ENCODE peak calls at places on chromosome 12, in nine cellular contexts. L is dorsolateral prefrontal cortex; I is stimulated activated CD8-positive, alpha-beta memory T cell treated with anti-CD3 and anti-CD28 coated beads, Interleukin-4, amount 100 ng/mL, for 1 hour; D is Calu3; C is mucosa of descending colon; X is BE2C; Z is EL; E is Kasumi-1; G is naive thymus-derived CD8-positive, alpha-beta T cell. B is an unnamed sample.

GRCh38 chr12:113082486-113083148 is 26.1 kb downstream of the DTX1 start:
- DNase-seq in D (no peak), G (no peak), E (no peak), L (no peak), X (no peak), Z (no peak), C (no peak), I (no peak), B (no peak)

GRCh38 chr12:107200394-107200793 is 107.0 kb upstream of the CRY1 start:
- DNase-seq in Z (peak; percentile 74), C (no peak), D (no peak), I (no peak), X (no peak), E (no peak), G (no peak), L (no peak), B (no peak)

GRCh38 chr12:57166971-57167371 is 19.6 kb upstream of the LRP1-AS start:
- DNase-seq in C (no peak), D (peak; percentile 28), E (no peak), I (no peak), G (no peak), X (no peak), Z (peak; percentile 76), L (no peak), B (no peak)

GRCh38 chr12:124680863-124681778 is 113.7 kb upstream of the NCOR2 start:
- DNase-seq in Z (peak; percentile 84), E (peak; percentile 86), C (no peak), L (no peak), X (peak; percentile 73), I (no peak), D (peak; percentile 76), G (no peak), B (peak; percentile 58)

GRCh38 chr12:43758247-43758727 is 303 bp downstream of the PUS7L start:
- DNase-seq in X (peak; percentile 14), Z (peak; percentile 44), C (peak; percentile 47), D (peak; percentile 19), E (peak; percentile 65), L (peak; percentile 39), G (no peak), I (peak; percentile 2), B (peak; percentile 16)

GRCh38 chr12:124440841-124441381 is 126.5 kb downstream of the NCOR2 start:
- DNase-seq in C (no peak), I (no peak), L (no peak), D (no peak), E (no peak), Z (no peak), X (no peak), G (no peak), B (no peak)

GRCh38 chr12:118397693-118398440 is 21.5 kb downstream of the SUDS3 start:
- DNase-seq in L (no peak), E (no peak), X (no peak), C (no peak), D (no peak), G (no peak), I (no peak), Z (no peak), B (no peak)

GRCh38 chr12:117025481-117026151 is 73.6 kb downstream of the TESC start:
- DNase-seq in E (peak; percentile 66), C (peak; percentile 65), X (peak; percentile 77), G (peak; percentile 54), Z (peak; percentile 70), I (no peak), D (peak; percentile 76), L (peak; percentile 81), B (peak; percentile 73)

GRCh38 chr12:31362115-31362758 is 36.3 kb upstream of the SINHCAF start:
- DNase-seq in C (peak; percentile 54), L (no peak), I (no peak), X (no peak), Z (no peak), D (peak; percentile 30), G (no peak), E (no peak), B (peak; percentile 42)

GRCh38 chr12:6369916-6370575 is 5.3 kb downstream of the SCNN1A start:
- DNase-seq in G (no peak), I (no peak), D (no peak), L (no peak), X (no peak), C (no peak), Z (no peak), E (no peak), B (no peak)

GRCh38 chr12:110109037-110109836 is 14.9 kb upstream of the IFT81 start:
- DNase-seq in C (peak; percentile 60), D (peak; percentile 80), L (no peak), E (no peak), X (no peak), G (no peak), I (no peak), Z (peak; percentile 96), B (peak; percentile 34)

GRCh38 chr12:128076188-128076587 is 190.8 kb upstream of the TMEM132C start:
- DNase-seq in X (no peak), I (no peak), G (no peak), D (no peak), C (no peak), L (no peak), Z (peak; percentile 83), E (no peak), B (no peak)

GRCh38 chr12:39236994-39237393 is 205.9 kb downstream of the KIF21A start:
- DNase-seq in Z (no peak), E (no peak), D (no peak), G (no peak), X (no peak), L (no peak), I (no peak), C (no peak), B (no peak)

GRCh38 chr12:3004655-3005565 is 45.7 kb downstream of the TEAD4 start:
- DNase-seq in X (peak; percentile 38), E (no peak), Z (peak; percentile 29), L (no peak), C (no peak), I (no peak), D (no peak), G (no peak), B (no peak)

GRCh38 chr12:108720757-108721514 is 10.4 kb downstream of the CORO1C start:
- DNase-seq in I (no peak), Z (peak; percentile 90), E (no peak), X (no peak), L (no peak), G (no peak), C (no peak), D (no peak), B (no peak)

GRCh38 chr12:14256139-14256538 is 109.3 kb upstream of the ATF7IP start:
- DNase-seq in C (no peak), E (no peak), I (no peak), Z (peak; percentile 21), X (no peak), G (no peak), D (no peak), L (no peak), B (no peak)

B was measured in HAP-1.